ENCODE peak calls at places on chromosomes 1 and 21, in seven cellular contexts. One of them, this sample, is unnamed.

GRCh38 chr1:235067396-235068154 is 61.1 kb downstream of the TOMM20 start:
- DNase-seq in ovary: no peak
- DNase-seq in neural progenitor cell: no peak
- DNase-seq in adrenal gland: peak
- DNase-seq in substantia nigra: no peak
- DNase-seq in foreskin keratinocyte: peak
- DNase-seq in A549: peak
- DNase-seq in this sample: peak

GRCh38 chr1:84143796-84144565 is at the start of gene PRKACB:
- DNase-seq in ovary: no peak
- DNase-seq in neural progenitor cell: no peak
- DNase-seq in adrenal gland: no peak
- DNase-seq in substantia nigra: no peak
- DNase-seq in foreskin keratinocyte: peak
- DNase-seq in A549: no peak
- DNase-seq in this sample: no peak

GRCh38 chr1:227891223-227891954 is 56.3 kb downstream of the WNT9A start:
- DNase-seq in ovary: peak
- DNase-seq in neural progenitor cell: no peak
- DNase-seq in adrenal gland: peak
- DNase-seq in substantia nigra: no peak
- DNase-seq in foreskin keratinocyte: no peak
- DNase-seq in A549: no peak
- DNase-seq in this sample: no peak

GRCh38 chr1:91874167-91874566 is 11.8 kb downstream of the TGFBR3 start:
- DNase-seq in ovary: no peak
- DNase-seq in neural progenitor cell: no peak
- DNase-seq in adrenal gland: no peak
- DNase-seq in substantia nigra: no peak
- DNase-seq in foreskin keratinocyte: no peak
- DNase-seq in A549: no peak
- DNase-seq in this sample: no peak

GRCh38 chr1:186193224-186193623 is 181.8 kb downstream of the TPR start:
- DNase-seq in ovary: no peak
- DNase-seq in neural progenitor cell: no peak
- DNase-seq in adrenal gland: no peak
- DNase-seq in substantia nigra: no peak
- DNase-seq in foreskin keratinocyte: no peak
- DNase-seq in A549: no peak
- DNase-seq in this sample: no peak

GRCh38 chr21:42309753-42310213 is 5.4 kb downstream of the TFF3 start:
- DNase-seq in ovary: peak
- DNase-seq in neural progenitor cell: peak
- DNase-seq in adrenal gland: peak
- DNase-seq in substantia nigra: no peak
- DNase-seq in foreskin keratinocyte: no peak
- DNase-seq in A549: peak
- DNase-seq in this sample: no peak

GRCh38 chr1:4464478-4464877 is 189.9 kb upstream of the AJAP1 start:
- DNase-seq in ovary: no peak
- DNase-seq in neural progenitor cell: no peak
- DNase-seq in adrenal gland: no peak
- DNase-seq in substantia nigra: no peak
- DNase-seq in foreskin keratinocyte: no peak
- DNase-seq in A549: no peak
- DNase-seq in this sample: no peak

GRCh38 chr1:145827966-145828365 is 4.0 kb downstream of the POLR3C start:
- DNase-seq in ovary: no peak
- DNase-seq in neural progenitor cell: no peak
- DNase-seq in adrenal gland: no peak
- DNase-seq in substantia nigra: no peak
- DNase-seq in foreskin keratinocyte: no peak
- DNase-seq in A549: no peak
- DNase-seq in this sample: no peak

GRCh38 chr1:108503062-108503740 is 53.1 kb downstream of the NBPF6 start:
- DNase-seq in ovary: no peak
- DNase-seq in neural progenitor cell: peak
- DNase-seq in adrenal gland: peak
- DNase-seq in substantia nigra: no peak
- DNase-seq in foreskin keratinocyte: no peak
- DNase-seq in A549: peak
- DNase-seq in this sample: no peak

GRCh38 chr1:24904731-24905354 is 25.2 kb downstream of the RUNX3 start:
- DNase-seq in ovary: no peak
- DNase-seq in neural progenitor cell: no peak
- DNase-seq in adrenal gland: peak
- DNase-seq in substantia nigra: no peak
- DNase-seq in foreskin keratinocyte: no peak
- DNase-seq in A549: no peak
- DNase-seq in this sample: no peak

GRCh38 chr21:46022551-46023107 is 41.1 kb downstream of the COL6A1 start:
- DNase-seq in ovary: peak
- DNase-seq in neural progenitor cell: no peak
- DNase-seq in adrenal gland: no peak
- DNase-seq in substantia nigra: no peak
- DNase-seq in foreskin keratinocyte: no peak
- DNase-seq in A549: peak
- DNase-seq in this sample: no peak

GRCh38 chr1:171254859-171255258 is 6.6 kb downstream of the FMO1 start:
- DNase-seq in ovary: no peak
- DNase-seq in neural progenitor cell: no peak
- DNase-seq in adrenal gland: no peak
- DNase-seq in substantia nigra: no peak
- DNase-seq in foreskin keratinocyte: peak
- DNase-seq in A549: no peak
- DNase-seq in this sample: peak

GRCh38 chr1:157005965-157006364 is 39.6 kb downstream of the ARHGEF11 start:
- DNase-seq in ovary: no peak
- DNase-seq in neural progenitor cell: no peak
- DNase-seq in adrenal gland: no peak
- DNase-seq in substantia nigra: no peak
- DNase-seq in foreskin keratinocyte: no peak
- DNase-seq in A549: no peak
- DNase-seq in this sample: no peak

GRCh38 chr1:206864939-206865671 is at the start of gene IL20:
- DNase-seq in ovary: peak
- DNase-seq in neural progenitor cell: peak
- DNase-seq in adrenal gland: peak
- DNase-seq in substantia nigra: no peak
- DNase-seq in foreskin keratinocyte: peak
- DNase-seq in A549: peak
- DNase-seq in this sample: peak

GRCh38 chr1:91148641-91149069 is 126.8 kb upstream of the ZNF644 start:
- DNase-seq in ovary: no peak
- DNase-seq in neural progenitor cell: no peak
- DNase-seq in adrenal gland: peak
- DNase-seq in substantia nigra: no peak
- DNase-seq in foreskin keratinocyte: no peak
- DNase-seq in A549: no peak
- DNase-seq in this sample: no peak

GRCh38 chr1:209029737-209030136 is 553.8 kb upstream of the CAMK1G start:
- DNase-seq in ovary: no peak
- DNase-seq in neural progenitor cell: no peak
- DNase-seq in adrenal gland: no peak
- DNase-seq in substantia nigra: no peak
- DNase-seq in foreskin keratinocyte: no peak
- DNase-seq in A549: no peak
- DNase-seq in this sample: no peak

DNA sequence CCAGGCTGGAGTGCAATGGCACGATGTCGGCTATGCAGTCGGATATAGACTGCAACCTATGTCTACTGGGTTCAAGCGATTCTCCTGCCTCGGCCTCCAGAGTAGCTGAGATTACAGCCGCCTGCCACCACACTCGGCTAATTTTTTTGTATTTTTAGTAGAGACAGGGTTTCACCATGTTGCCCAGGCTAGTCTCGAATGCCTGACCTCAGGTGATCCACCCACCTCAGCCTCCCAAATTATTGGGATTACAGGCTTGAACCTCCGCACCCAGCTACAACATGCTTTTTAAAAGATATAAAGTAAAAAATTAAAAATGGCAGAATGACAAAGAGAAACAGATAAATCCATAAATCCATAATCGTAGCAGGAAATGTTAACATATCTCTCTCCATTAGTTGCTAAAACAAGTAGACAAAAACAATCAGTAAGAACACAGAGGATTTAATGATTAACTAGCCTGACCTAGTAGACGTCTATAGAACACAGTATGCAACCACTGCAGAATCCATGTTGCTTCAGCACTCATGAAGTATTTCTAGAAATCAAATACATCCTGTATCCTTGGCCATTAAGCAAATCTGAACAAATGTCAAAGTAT is 59.9 kb upstream of the SPOCD1 start:
- DNase-seq in ovary: no peak
- DNase-seq in neural progenitor cell: no peak
- DNase-seq in adrenal gland: no peak
- DNase-seq in substantia nigra: no peak
- DNase-seq in foreskin keratinocyte: no peak
- DNase-seq in A549: peak
- DNase-seq in this sample: no peak
- H3K27ac ChIP-seq in ovary: no peak
- H3K27ac ChIP-seq in neural progenitor cell: no peak
- H3K27ac ChIP-seq in adrenal gland: no peak
- H3K27ac ChIP-seq in substantia nigra: no peak
- H3K27ac ChIP-seq in foreskin keratinocyte: no peak
- H3K27ac ChIP-seq in A549: no peak
- H3K27ac ChIP-seq in this sample: no peak

GRCh38 chr1:10495475-10495817 is 20.7 kb downstream of the PEX14 start:
- DNase-seq in ovary: no peak
- DNase-seq in neural progenitor cell: no peak
- DNase-seq in adrenal gland: no peak
- DNase-seq in substantia nigra: no peak
- DNase-seq in foreskin keratinocyte: no peak
- DNase-seq in A549: no peak
- DNase-seq in this sample: no peak
- H3K27ac ChIP-seq in ovary: no peak
- H3K27ac ChIP-seq in neural progenitor cell: no peak
- H3K27ac ChIP-seq in adrenal gland: no peak
- H3K27ac ChIP-seq in substantia nigra: no peak
- H3K27ac ChIP-seq in foreskin keratinocyte: peak
- H3K27ac ChIP-seq in A549: peak
- H3K27ac ChIP-seq in this sample: peak

GRCh38 chr1:233613252-233614172 is at the start of gene KCNK1:
- DNase-seq in ovary: peak
- DNase-seq in neural progenitor cell: peak
- DNase-seq in adrenal gland: peak
- DNase-seq in substantia nigra: peak
- DNase-seq in foreskin keratinocyte: peak
- DNase-seq in A549: peak
- DNase-seq in this sample: peak
- H3K27ac ChIP-seq in ovary: peak
- H3K27ac ChIP-seq in neural progenitor cell: no peak
- H3K27ac ChIP-seq in adrenal gland: peak
- H3K27ac ChIP-seq in substantia nigra: peak
- H3K27ac ChIP-seq in foreskin keratinocyte: peak
- H3K27ac ChIP-seq in A549: peak
- H3K27ac ChIP-seq in this sample: peak

GRCh38 chr1:150548324-150548631 is 930 bp upstream of the ADAMTSL4 start:
- DNase-seq in ovary: no peak
- DNase-seq in neural progenitor cell: no peak
- DNase-seq in adrenal gland: no peak
- DNase-seq in substantia nigra: no peak
- DNase-seq in foreskin keratinocyte: no peak
- DNase-seq in A549: no peak
- DNase-seq in this sample: no peak
- H3K27ac ChIP-seq in ovary: peak
- H3K27ac ChIP-seq in neural progenitor cell: no peak
- H3K27ac ChIP-seq in adrenal gland: no peak
- H3K27ac ChIP-seq in substantia nigra: no peak
- H3K27ac ChIP-seq in foreskin keratinocyte: no peak
- H3K27ac ChIP-seq in A549: peak
- H3K27ac ChIP-seq in this sample: peak

GRCh38 chr21:43347864-43348766 is 78.8 kb downstream of the SIK1 start:
- DNase-seq in ovary: no peak
- DNase-seq in neural progenitor cell: no peak
- DNase-seq in adrenal gland: no peak
- DNase-seq in substantia nigra: no peak
- DNase-seq in foreskin keratinocyte: no peak
- DNase-seq in A549: no peak
- DNase-seq in this sample: no peak
- H3K27ac ChIP-seq in ovary: no peak
- H3K27ac ChIP-seq in neural progenitor cell: no peak
- H3K27ac ChIP-seq in adrenal gland: no peak
- H3K27ac ChIP-seq in substantia nigra: no peak
- H3K27ac ChIP-seq in foreskin keratinocyte: peak
- H3K27ac ChIP-seq in A549: peak
- H3K27ac ChIP-seq in this sample: no peak

DNA sequence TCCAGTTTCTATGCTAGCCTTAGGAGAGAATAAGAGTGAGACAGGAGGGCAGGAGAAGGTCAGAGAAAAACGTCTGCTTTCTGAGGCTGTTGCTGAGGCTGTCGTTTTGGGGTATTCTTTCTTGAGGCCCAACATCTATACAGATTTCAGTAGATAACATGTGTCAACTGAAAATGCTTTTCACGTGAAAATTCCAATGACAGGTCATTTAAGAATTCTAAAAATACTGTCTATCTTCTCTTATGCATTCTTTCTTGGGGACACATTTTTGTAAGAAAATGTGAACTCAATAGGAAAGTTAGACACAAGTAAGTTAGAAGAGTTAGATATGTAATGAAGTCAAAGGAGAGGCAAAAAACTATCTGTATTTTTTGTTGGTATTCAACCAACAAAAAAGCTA is 150.8 kb downstream of the TGFB2 start:
- DNase-seq in ovary: no peak
- DNase-seq in neural progenitor cell: no peak
- DNase-seq in adrenal gland: no peak
- DNase-seq in substantia nigra: no peak
- DNase-seq in foreskin keratinocyte: no peak
- DNase-seq in A549: no peak
- DNase-seq in this sample: no peak
- H3K27ac ChIP-seq in ovary: no peak
- H3K27ac ChIP-seq in neural progenitor cell: no peak
- H3K27ac ChIP-seq in adrenal gland: no peak
- H3K27ac ChIP-seq in substantia nigra: no peak
- H3K27ac ChIP-seq in foreskin keratinocyte: peak
- H3K27ac ChIP-seq in A549: peak
- H3K27ac ChIP-seq in this sample: peak